ENCODE peak calls at places on chromosomes 2 and 18, in seven cellular contexts. P is GM13977, D is D341Med, X is NB4, L is fibroblast of the conjunctiva, Q is EH, U is HTR-8/SVneo. E is an unnamed sample.
A peak's percentile ranks its signal among the peaks of the same experiment; 100 is the strongest.

GRCh38 chr18:39796413-39796812 is 2158.6 kb upstream of the PIK3C3 start:
- DNase-seq in P (no peak), D (no peak), X (no peak), L (no peak), Q (no peak), U (no peak), E (no peak)

GRCh38 chr2:238104521-238105311 is 4.6 kb downstream of the ESPNL start:
- DNase-seq in P (no peak), D (peak; percentile 18), X (no peak), L (no peak), Q (no peak), U (no peak), E (no peak)

GRCh38 chr18:10490401-10491289 is 35.2 kb upstream of the NAPG start:
- DNase-seq in P (peak; percentile 72), D (peak; percentile 62), X (peak; percentile 81), L (no peak), Q (no peak), U (no peak), E (peak; percentile 72)

GRCh38 chr18:35324926-35325655 is 19.1 kb downstream of the ZNF24 start:
- DNase-seq in P (no peak), D (no peak), X (no peak), L (no peak), Q (peak; percentile 83), U (no peak), E (no peak)

GRCh38 chr2:46655551-46656436 is 176.4 kb downstream of the TMEM247 start:
- DNase-seq in P (no peak), D (no peak), X (no peak), L (no peak), Q (peak; percentile 92), U (no peak), E (no peak)

GRCh38 chr2:240960309-240960962 is 38.0 kb upstream of the SNED1 start:
- DNase-seq in P (no peak), D (no peak), X (no peak), L (peak; percentile 65), Q (no peak), U (no peak), E (peak; percentile 4)

GRCh38 chr2:207617011-207617671 is 8.1 kb downstream of the METTL21A start:
- DNase-seq in P (no peak), D (no peak), X (no peak), L (peak; percentile 51), Q (peak; percentile 97), U (peak; percentile 69), E (no peak)

GRCh38 chr2:204026294-204026693 is 89.7 kb downstream of the ICOS start:
- DNase-seq in P (no peak), D (no peak), X (no peak), L (no peak), Q (no peak), U (no peak), E (no peak)

GRCh38 chr2:102977462-102977861 is 215.6 kb downstream of the TMEM182 start:
- DNase-seq in P (no peak), D (no peak), X (no peak), L (no peak), Q (no peak), U (no peak), E (no peak)

GRCh38 chr18:12334280-12335262 is 26.5 kb downstream of the TUBB6 start:
- DNase-seq in P (no peak), D (no peak), X (no peak), L (no peak), Q (no peak), U (no peak), E (no peak)

GRCh38 chr2:237685408-237685807 is 58.0 kb downstream of the LRRFIP1 start:
- DNase-seq in P (no peak), D (peak; percentile 49), X (no peak), L (no peak), Q (peak; percentile 60), U (no peak), E (no peak)

GRCh38 chr2:209682646-209683045 is 89.0 kb upstream of the UNC80 start:
- DNase-seq in P (no peak), D (no peak), X (no peak), L (no peak), Q (no peak), U (no peak), E (no peak)

GRCh38 chr2:101608411-101609317 is 88.8 kb upstream of the MAP4K4 start:
- DNase-seq in P (no peak), D (no peak), X (no peak), L (no peak), Q (peak; percentile 11), U (no peak), E (no peak)

GRCh38 chr2:240392084-240392947 is 43.1 kb upstream of the GPC1 start:
- DNase-seq in P (no peak), D (no peak), X (no peak), L (no peak), Q (peak; percentile 80), U (no peak), E (peak; percentile 60)

GRCh38 chr2:10384089-10384734 is 63.9 kb downstream of the ODC1 start:
- DNase-seq in P (no peak), D (peak; percentile 81), X (peak; percentile 83), L (no peak), Q (no peak), U (no peak), E (no peak)

GRCh38 chr2:191907545-191907944 is 60.7 kb upstream of the CAVIN2 start:
- DNase-seq in P (no peak), D (no peak), X (no peak), L (no peak), Q (no peak), U (no peak), E (no peak)

GRCh38 chr2:161085041-161085598 is 75.1 kb upstream of the TANK start:
- DNase-seq in P (no peak), D (no peak), X (no peak), L (no peak), Q (peak; percentile 29), U (no peak), E (peak; percentile 46)

GRCh38 chr2:241072151-241072550 is 29.9 kb downstream of the MTERF4 start:
- DNase-seq in P (no peak), D (peak; percentile 28), X (no peak), L (no peak), Q (no peak), U (no peak), E (no peak)

GRCh38 chr2:240224676-240225075 is 84.2 kb upstream of the OTOS start:
- DNase-seq in P (no peak), D (no peak), X (no peak), L (no peak), Q (peak; percentile 80), U (no peak), E (no peak)

GRCh38 chr2:58146707-58147106 is 94.4 kb downstream of the FANCL start:
- DNase-seq in P (no peak), D (no peak), X (no peak), L (no peak), Q (peak; percentile 35), U (no peak), E (no peak)

GRCh38 chr18:9851511-9851910 is 34.3 kb upstream of the TXNDC2 start:
- DNase-seq in P (no peak), D (no peak), X (peak; percentile 76), L (no peak), Q (no peak), U (no peak), E (no peak)

E was measured in activated CD8-positive, alpha-beta T cell treated with anti-CD3 and anti-CD28 coated beads, Interleukin-2, amount 10 ng/mL, durations not matched to agents 7 days and 5 days.